ENCODE peak calls at places on chromosomes 11 and 22, in ten cellular contexts. L is breast epithelium, Y is stomach, W is IMR-90, Z is heart left ventricle, I is NB4, G is A549, P is sigmoid colon, J is uterus, O is adrenal gland. X is an unnamed sample.

GRCh38 chr22:46719921-46720320 is 18.1 kb downstream of the CERK start:
- DNase-seq in L (no peak), Y (no peak), W (no peak), Z (no peak), I (no peak), G (no peak), P (no peak), J (no peak), O (no peak), X (no peak)

GRCh38 chr11:43920598-43921419 is 21.6 kb upstream of the C11orf96 start:
- DNase-seq in L (no peak), Y (peak), W (peak), Z (peak), I (peak), G (peak), P (peak), J (peak), O (peak), X (peak)

GRCh38 chr11:46247664-46248063 is 29.8 kb upstream of the CREB3L1 start:
- DNase-seq in L (no peak), Y (peak), W (peak), Z (no peak), I (peak), G (peak), P (no peak), J (no peak), O (peak), X (no peak)

GRCh38 chr11:101844608-101845007 is 70.2 kb upstream of the CEP126 start:
- DNase-seq in L (no peak), Y (no peak), W (no peak), Z (no peak), I (no peak), G (no peak), P (no peak), J (no peak), O (no peak), X (no peak)

GRCh38 chr11:72363112-72363511 is 71.2 kb downstream of the CLPB start:
- DNase-seq in L (no peak), Y (no peak), W (no peak), Z (no peak), I (no peak), G (no peak), P (no peak), J (no peak), O (no peak), X (no peak)

GRCh38 chr11:35235944-35236666 is 97.1 kb downstream of the CD44 start:
- DNase-seq in L (peak), Y (peak), W (no peak), Z (no peak), I (no peak), G (peak), P (no peak), J (no peak), O (no peak), X (no peak)

GRCh38 chr11:129067454-129067853 is 124.7 kb downstream of the ARHGAP32 start:
- DNase-seq in L (no peak), Y (no peak), W (peak), Z (no peak), I (no peak), G (no peak), P (no peak), J (no peak), O (no peak), X (no peak)

GRCh38 chr11:69730500-69730899 is 26.7 kb upstream of the FGF19 start:
- DNase-seq in L (no peak), Y (no peak), W (no peak), Z (no peak), I (no peak), G (no peak), P (no peak), J (no peak), O (no peak), X (no peak)

GRCh38 chr11:131980878-131981668 is 610.7 kb downstream of the NTM start:
- DNase-seq in L (no peak), Y (no peak), W (no peak), Z (no peak), I (no peak), G (no peak), P (no peak), J (no peak), O (no peak), X (no peak)

GRCh38 chr11:61709572-61709971 is 29.4 kb downstream of the DAGLA start:
- DNase-seq in L (no peak), Y (no peak), W (no peak), Z (no peak), I (peak), G (no peak), P (no peak), J (no peak), O (no peak), X (peak)

GRCh38 chr11:33532257-33532656 is 168.4 kb downstream of the C11orf91 start:
- DNase-seq in L (no peak), Y (no peak), W (no peak), Z (no peak), I (no peak), G (no peak), P (no peak), J (no peak), O (no peak), X (no peak)

GRCh38 chr11:13046626-13047570 is 37.8 kb downstream of the RASSF10 start:
- DNase-seq in L (no peak), Y (no peak), W (no peak), Z (no peak), I (no peak), G (no peak), P (no peak), J (no peak), O (no peak), X (no peak)

GRCh38 chr22:28992565-28993326 is 68.9 kb downstream of the C22orf31 start:
- DNase-seq in L (no peak), Y (no peak), W (no peak), Z (no peak), I (no peak), G (no peak), P (no peak), J (no peak), O (no peak), X (no peak)

GRCh38 chr11:116721983-116722382 is 50.8 kb downstream of the BUD13 start:
- DNase-seq in L (no peak), Y (no peak), W (no peak), Z (no peak), I (no peak), G (no peak), P (no peak), J (no peak), O (no peak), X (no peak)

GRCh38 chr11:6410695-6411430 is 8.0 kb downstream of the APBB1 start:
- DNase-seq in L (no peak), Y (no peak), W (no peak), Z (no peak), I (no peak), G (no peak), P (no peak), J (no peak), O (no peak), X (no peak)

GRCh38 chr11:132228756-132229325 is 858.4 kb downstream of the NTM start:
- DNase-seq in L (no peak), Y (no peak), W (peak), Z (no peak), I (no peak), G (no peak), P (no peak), J (no peak), O (no peak), X (no peak)

GRCh38 chr11:35786918-35787557 is 124.5 kb downstream of the TRIM44 start:
- DNase-seq in L (no peak), Y (no peak), W (peak), Z (peak), I (no peak), G (no peak), P (no peak), J (no peak), O (no peak), X (no peak)

GRCh38 chr22:31141551-31141950 is 1.2 kb upstream of the PLA2G3 start:
- DNase-seq in L (no peak), Y (no peak), W (no peak), Z (no peak), I (no peak), G (no peak), P (no peak), J (no peak), O (no peak), X (no peak)

GRCh38 chr22:31139066-31139465 is 1.2 kb downstream of the PLA2G3 start:
- DNase-seq in L (no peak), Y (no peak), W (no peak), Z (no peak), I (no peak), G (no peak), P (no peak), J (no peak), O (no peak), X (no peak)

GRCh38 chr22:31138126-31138525 is 2.2 kb downstream of the PLA2G3 start:
- DNase-seq in L (no peak), Y (no peak), W (no peak), Z (no peak), I (no peak), G (no peak), P (no peak), J (no peak), O (no peak), X (no peak)

GRCh38 chr22:31140746-31141145 is 438 bp upstream of the PLA2G3 start:
- DNase-seq in L (no peak), Y (peak), W (no peak), Z (no peak), I (no peak), G (no peak), P (no peak), J (no peak), O (no peak), X (no peak)

GRCh38 chr22:31139866-31140716 is at the start of gene PLA2G3:
- DNase-seq in L (no peak), Y (peak), W (peak), Z (no peak), I (no peak), G (no peak), P (no peak), J (no peak), O (no peak), X (no peak)
- TF ChIP-seq POLR2A in L (no peak), Y (no peak), W (no peak), Z (no peak), I (no peak), G (no peak), P (no peak), J (no peak), O (no peak), X (no peak)

GRCh38 chr22:34645375-34645774 is 420.6 kb upstream of the ISX start:
- DNase-seq in L (no peak), Y (no peak), W (no peak), Z (no peak), I (no peak), G (peak), P (no peak), J (no peak), O (no peak), X (no peak)
- TF ChIP-seq CTCF in L (no peak), Y (no peak), W (no peak), Z (no peak), I (no peak), G (no peak), P (no peak), J (no peak), O (no peak), X (no peak)

GRCh38 chr11:65870706-65871681 is 1.6 kb downstream of the EFEMP2 start:
- DNase-seq in L (no peak), Y (no peak), W (no peak), Z (peak), I (peak), G (no peak), P (peak), J (no peak), O (no peak), X (no peak)
- TF ChIP-seq POLR2A in L (no peak), Y (no peak), W (no peak), Z (no peak), I (no peak), G (no peak), P (no peak), J (no peak), O (no peak), X (no peak)

GRCh38 chr11:114441921-114442320 is 2.7 kb downstream of the REXO2 start:
- DNase-seq in L (no peak), Y (no peak), W (no peak), Z (no peak), I (no peak), G (no peak), P (no peak), J (no peak), O (no peak), X (no peak)

GRCh38 chr11:114440121-114440860 is 1.0 kb downstream of the REXO2 start:
- DNase-seq in L (no peak), Y (no peak), W (peak), Z (no peak), I (no peak), G (no peak), P (no peak), J (no peak), O (no peak), X (no peak)

GRCh38 chr11:114438303-114438702 is 964 bp upstream of the REXO2 start:
- DNase-seq in L (no peak), Y (no peak), W (peak), Z (no peak), I (peak), G (no peak), P (no peak), J (no peak), O (no peak), X (no peak)

GRCh38 chr11:114440971-114441810 is 1.9 kb downstream of the REXO2 start:
- DNase-seq in L (no peak), Y (no peak), W (no peak), Z (no peak), I (peak), G (no peak), P (no peak), J (no peak), O (no peak), X (no peak)

DNA sequence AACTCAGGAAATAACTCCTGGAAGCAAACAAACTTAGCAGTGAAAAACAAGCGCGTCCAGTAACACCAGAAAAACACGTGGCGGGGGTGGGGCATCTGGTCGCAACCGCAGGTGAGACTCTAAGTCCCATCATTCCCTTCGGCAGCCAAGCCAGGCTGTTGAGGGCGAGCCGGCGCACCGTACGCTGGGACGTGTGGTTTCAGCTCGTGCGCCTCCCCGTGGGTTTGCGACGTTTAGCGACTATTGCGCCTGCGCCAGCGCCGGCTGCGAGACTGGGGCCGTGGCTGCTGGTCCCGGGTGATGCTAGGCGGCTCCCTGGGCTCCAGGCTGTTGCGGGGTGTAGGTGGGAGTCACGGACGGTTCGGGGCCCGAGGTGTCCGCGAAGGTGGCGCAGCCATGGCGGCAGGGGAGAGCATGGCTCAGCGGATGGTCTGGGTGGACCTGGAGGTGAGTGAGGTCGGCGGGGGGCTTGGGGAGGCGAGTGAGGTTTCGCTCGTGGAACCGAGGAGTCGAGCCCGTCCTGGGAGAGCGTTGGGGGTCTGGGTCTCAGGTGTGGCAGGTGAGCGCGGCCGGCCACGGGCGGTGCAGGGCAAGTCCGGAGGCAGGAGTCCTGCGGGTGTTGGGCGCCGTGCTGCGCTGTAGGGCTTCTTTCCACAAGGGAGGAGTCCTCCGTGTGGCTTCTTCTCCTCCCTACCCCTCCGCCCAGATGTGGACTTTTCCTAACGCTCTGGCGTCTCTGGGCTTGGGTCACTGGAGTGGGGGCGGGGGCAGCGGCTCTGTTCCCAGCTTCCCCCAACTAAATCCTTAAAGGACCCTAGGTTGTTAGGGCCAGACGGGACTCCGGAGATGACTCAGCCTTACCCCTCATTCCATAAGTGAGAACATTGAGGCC is at the start of gene REXO2:
- DNase-seq in L (peak), Y (peak), W (peak), Z (peak), I (peak), G (peak), P (peak), J (peak), O (peak), X (peak)
- TF ChIP-seq CTCF in L (no peak), Y (peak), W (peak), Z (peak), I (no peak), G (no peak), P (peak), J (peak), O (no peak), X (no peak)

DNA sequence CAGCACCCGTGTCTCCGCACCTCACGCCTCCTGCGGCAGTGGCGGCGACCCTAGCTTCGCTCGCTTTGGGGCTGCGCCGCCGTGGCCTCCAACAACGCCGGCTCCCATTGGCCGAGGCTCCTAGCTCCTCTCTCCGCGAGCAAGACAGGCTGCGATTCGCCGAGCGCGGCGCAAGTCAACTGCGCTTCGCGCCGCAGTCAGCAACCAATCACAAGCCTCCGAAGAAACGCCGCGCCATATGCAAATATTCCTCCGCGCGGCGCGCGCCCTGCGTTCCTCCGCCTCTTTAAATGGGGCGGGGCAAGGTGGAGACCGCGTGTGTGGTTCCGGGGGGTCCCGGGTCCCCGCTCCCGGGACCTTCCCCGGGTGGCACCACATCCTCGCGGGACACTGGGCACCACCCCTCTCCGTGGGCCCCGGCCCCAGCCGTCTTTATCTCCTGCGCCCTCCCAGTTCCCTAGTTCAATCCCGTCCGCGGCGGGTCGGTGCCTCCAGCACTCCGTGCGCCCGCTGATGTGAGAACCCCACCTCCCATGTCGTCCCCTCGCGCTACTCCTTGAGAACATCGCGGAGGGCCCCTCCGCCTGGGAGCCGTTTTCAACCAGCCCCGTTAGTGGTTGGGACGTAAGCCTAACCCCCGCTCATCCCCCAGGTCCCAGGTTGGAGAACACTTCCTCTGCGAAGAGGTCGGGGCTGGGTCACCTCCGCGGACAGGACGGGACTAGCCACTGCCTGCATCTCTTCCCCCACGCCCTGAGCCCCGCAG is at the start of gene NAP1L4:
- DNase-seq in L (peak), Y (peak), W (peak), Z (peak), I (peak), G (peak), P (peak), J (peak), O (peak), X (peak)
- TF ChIP-seq POLR2A in L (no peak), Y (no peak), W (peak), Z (peak), I (peak), G (peak), P (no peak), J (peak), O (no peak), X (peak)

DNA sequence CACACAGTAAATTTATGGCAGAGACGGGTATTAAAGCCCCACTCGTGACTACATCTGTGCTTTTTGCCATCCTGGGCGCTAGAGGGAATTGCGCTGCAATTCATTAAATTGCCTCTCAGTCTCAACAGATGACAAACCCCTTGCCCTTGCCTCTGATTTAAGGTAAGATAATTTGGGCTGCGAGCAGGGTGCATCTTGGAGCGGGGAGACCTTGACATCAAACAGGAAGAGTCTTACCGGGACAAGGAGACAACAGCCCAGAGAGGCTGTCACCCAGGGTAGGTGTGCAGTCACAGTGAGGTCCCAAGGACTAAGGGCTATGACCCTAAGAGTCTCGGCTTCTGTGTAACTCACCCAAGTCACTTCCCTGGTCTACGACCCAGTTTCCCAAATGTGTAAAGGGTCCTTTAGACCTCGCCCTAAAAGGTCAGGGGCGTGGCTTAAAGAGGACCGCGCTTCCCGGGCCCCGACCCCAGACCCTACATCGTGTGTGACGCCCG is 427 bp upstream of the TOM1 start:
- DNase-seq in L (no peak), Y (no peak), W (no peak), Z (no peak), I (no peak), G (no peak), P (no peak), J (no peak), O (peak), X (no peak)
- TF ChIP-seq CTCF in L (no peak), Y (no peak), W (no peak), Z (no peak), I (no peak), G (no peak), P (no peak), J (peak), O (peak), X (no peak)

DNA sequence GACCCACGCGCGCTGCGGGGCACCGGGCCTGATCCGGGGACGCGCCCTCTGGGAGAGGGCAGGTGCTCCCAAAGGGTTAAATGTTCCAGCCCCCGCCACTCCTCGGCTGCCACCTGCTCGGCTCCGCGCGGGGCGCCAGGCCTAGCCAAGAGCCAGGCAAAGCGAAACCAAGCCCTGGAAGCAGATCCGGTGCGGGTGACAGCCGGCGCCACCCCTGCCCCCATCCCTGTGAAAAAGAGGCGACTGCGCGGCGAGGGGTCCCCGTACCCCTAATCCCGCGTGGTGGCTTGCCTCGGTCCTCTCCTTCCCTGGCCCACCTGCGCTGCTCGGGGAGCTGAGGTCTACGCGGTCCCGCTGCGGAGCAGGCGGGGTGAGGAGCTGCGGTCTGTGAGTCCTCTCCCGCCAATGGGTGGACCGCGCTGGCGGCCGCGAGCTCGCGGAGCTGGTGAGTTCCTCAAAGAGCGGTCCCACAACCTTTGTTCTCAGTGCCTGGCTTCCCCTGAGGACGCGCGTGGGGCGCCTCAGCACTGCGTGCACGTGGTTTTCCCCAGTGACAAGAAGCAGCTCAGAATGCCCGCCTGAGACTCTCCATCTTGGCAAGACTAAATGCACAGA is at the start of gene ME3:
- DNase-seq in L (peak), Y (peak), W (peak), Z (peak), I (peak), G (peak), P (peak), J (peak), O (peak), X (peak)
- TF ChIP-seq POLR2A in L (no peak), Y (no peak), W (no peak), Z (peak), I (no peak), G (peak), P (peak), J (no peak), O (no peak), X (peak)

GRCh38 chr22:38144025-38144405 is 33.5 kb upstream of the BAIAP2L2 start:
- DNase-seq in L (no peak), Y (no peak), W (no peak), Z (no peak), I (peak), G (peak), P (no peak), J (no peak), O (no peak), X (peak)
- TF ChIP-seq CTCF in L (no peak), Y (no peak), W (no peak), Z (no peak), I (peak), G (no peak), P (no peak), J (no peak), O (no peak), X (no peak)

X was measured in gastrocnemius medialis.